ENCODE peak calls at places on chromosome 12, in ten cellular contexts. One of them, this sample, is unnamed.

GRCh38 chr12:4082809-4083447 is 190.6 kb upstream of the CCND2 start:
- DNase-seq in GM03348: no peak
- DNase-seq in NCI-H1092: no peak
- DNase-seq in effector memory CD8-positive, alpha-beta T cell: no peak
- DNase-seq in OCI-M1: no peak
- DNase-seq in activated T-cell treated with anti-CD3 and anti-CD28 coated beads, Interleukin-2, amount 50 U/mL, for 4 hours: no peak
- DNase-seq in K562: no peak
- DNase-seq in bronchial epithelial cell: no peak
- DNase-seq in foreskin melanocyte: no peak
- DNase-seq in AG04450: no peak
- DNase-seq in this sample: no peak

GRCh38 chr12:79174656-79175055 is 310.1 kb downstream of the SYT1 start:
- DNase-seq in K562: no peak
- DNase-seq in activated T-cell treated with anti-CD3 and anti-CD28 coated beads, Interleukin-2, amount 50 U/mL, for 4 hours: no peak
- DNase-seq in effector memory CD8-positive, alpha-beta T cell: no peak
- DNase-seq in OCI-M1: peak
- DNase-seq in AG04450: no peak
- DNase-seq in NCI-H1092: no peak
- DNase-seq in foreskin melanocyte: peak
- DNase-seq in bronchial epithelial cell: peak
- DNase-seq in GM03348: peak
- DNase-seq in this sample: peak

GRCh38 chr12:39581592-39581991 is 38.0 kb downstream of the ABCD2 start:
- DNase-seq in effector memory CD8-positive, alpha-beta T cell: no peak
- DNase-seq in K562: no peak
- DNase-seq in OCI-M1: no peak
- DNase-seq in GM03348: no peak
- DNase-seq in bronchial epithelial cell: peak
- DNase-seq in foreskin melanocyte: peak
- DNase-seq in NCI-H1092: no peak
- DNase-seq in AG04450: no peak
- DNase-seq in activated T-cell treated with anti-CD3 and anti-CD28 coated beads, Interleukin-2, amount 50 U/mL, for 4 hours: no peak
- DNase-seq in this sample: no peak

GRCh38 chr12:104671407-104672095 is 214.8 kb downstream of the CHST11 start:
- DNase-seq in bronchial epithelial cell: peak
- DNase-seq in NCI-H1092: no peak
- DNase-seq in K562: peak
- DNase-seq in GM03348: peak
- DNase-seq in activated T-cell treated with anti-CD3 and anti-CD28 coated beads, Interleukin-2, amount 50 U/mL, for 4 hours: peak
- DNase-seq in effector memory CD8-positive, alpha-beta T cell: peak
- DNase-seq in foreskin melanocyte: peak
- DNase-seq in OCI-M1: peak
- DNase-seq in AG04450: no peak
- DNase-seq in this sample: no peak

GRCh38 chr12:122730215-122731014 is at the start of gene HCAR1:
- DNase-seq in bronchial epithelial cell: no peak
- DNase-seq in NCI-H1092: no peak
- DNase-seq in effector memory CD8-positive, alpha-beta T cell: no peak
- DNase-seq in AG04450: no peak
- DNase-seq in GM03348: no peak
- DNase-seq in activated T-cell treated with anti-CD3 and anti-CD28 coated beads, Interleukin-2, amount 50 U/mL, for 4 hours: peak
- DNase-seq in OCI-M1: no peak
- DNase-seq in K562: no peak
- DNase-seq in foreskin melanocyte: no peak
- DNase-seq in this sample: no peak

GRCh38 chr12:125283521-125283920 is 218.3 kb downstream of the AACS start:
- DNase-seq in K562: no peak
- DNase-seq in NCI-H1092: no peak
- DNase-seq in AG04450: no peak
- DNase-seq in foreskin melanocyte: no peak
- DNase-seq in GM03348: no peak
- DNase-seq in activated T-cell treated with anti-CD3 and anti-CD28 coated beads, Interleukin-2, amount 50 U/mL, for 4 hours: no peak
- DNase-seq in effector memory CD8-positive, alpha-beta T cell: no peak
- DNase-seq in OCI-M1: no peak
- DNase-seq in bronchial epithelial cell: no peak
- DNase-seq in this sample: no peak

GRCh38 chr12:89537389-89537788 is 11.5 kb upstream of the POC1B start:
- DNase-seq in NCI-H1092: no peak
- DNase-seq in GM03348: no peak
- DNase-seq in effector memory CD8-positive, alpha-beta T cell: no peak
- DNase-seq in OCI-M1: no peak
- DNase-seq in foreskin melanocyte: no peak
- DNase-seq in AG04450: no peak
- DNase-seq in K562: no peak
- DNase-seq in activated T-cell treated with anti-CD3 and anti-CD28 coated beads, Interleukin-2, amount 50 U/mL, for 4 hours: no peak
- DNase-seq in bronchial epithelial cell: no peak
- DNase-seq in this sample: no peak

GRCh38 chr12:70660620-70661219 is 23.5 kb upstream of the PTPRB start:
- DNase-seq in bronchial epithelial cell: peak
- DNase-seq in OCI-M1: peak
- DNase-seq in AG04450: no peak
- DNase-seq in activated T-cell treated with anti-CD3 and anti-CD28 coated beads, Interleukin-2, amount 50 U/mL, for 4 hours: no peak
- DNase-seq in K562: peak
- DNase-seq in foreskin melanocyte: no peak
- DNase-seq in NCI-H1092: no peak
- DNase-seq in effector memory CD8-positive, alpha-beta T cell: no peak
- DNase-seq in GM03348: peak
- DNase-seq in this sample: no peak

GRCh38 chr12:124396544-124397398 is 101.9 kb downstream of the RFLNA start:
- DNase-seq in OCI-M1: no peak
- DNase-seq in bronchial epithelial cell: no peak
- DNase-seq in K562: peak
- DNase-seq in effector memory CD8-positive, alpha-beta T cell: no peak
- DNase-seq in activated T-cell treated with anti-CD3 and anti-CD28 coated beads, Interleukin-2, amount 50 U/mL, for 4 hours: no peak
- DNase-seq in AG04450: no peak
- DNase-seq in foreskin melanocyte: peak
- DNase-seq in GM03348: no peak
- DNase-seq in NCI-H1092: no peak
- DNase-seq in this sample: no peak

GRCh38 chr12:103855036-103855712 is 14.1 kb upstream of the NT5DC3 start:
- DNase-seq in GM03348: no peak
- DNase-seq in effector memory CD8-positive, alpha-beta T cell: no peak
- DNase-seq in foreskin melanocyte: no peak
- DNase-seq in activated T-cell treated with anti-CD3 and anti-CD28 coated beads, Interleukin-2, amount 50 U/mL, for 4 hours: no peak
- DNase-seq in NCI-H1092: peak
- DNase-seq in K562: no peak
- DNase-seq in AG04450: peak
- DNase-seq in bronchial epithelial cell: no peak
- DNase-seq in OCI-M1: no peak
- DNase-seq in this sample: no peak

GRCh38 chr12:42666671-42667243 is 77.2 kb upstream of the PRICKLE1 start:
- DNase-seq in NCI-H1092: no peak
- DNase-seq in K562: no peak
- DNase-seq in bronchial epithelial cell: peak
- DNase-seq in effector memory CD8-positive, alpha-beta T cell: no peak
- DNase-seq in activated T-cell treated with anti-CD3 and anti-CD28 coated beads, Interleukin-2, amount 50 U/mL, for 4 hours: no peak
- DNase-seq in GM03348: no peak
- DNase-seq in foreskin melanocyte: no peak
- DNase-seq in OCI-M1: no peak
- DNase-seq in AG04450: peak
- DNase-seq in this sample: peak

GRCh38 chr12:75977952-75978671 is 53.5 kb downstream of the PHLDA1 start:
- DNase-seq in K562: peak
- DNase-seq in AG04450: peak
- DNase-seq in effector memory CD8-positive, alpha-beta T cell: peak
- DNase-seq in NCI-H1092: no peak
- DNase-seq in foreskin melanocyte: peak
- DNase-seq in GM03348: peak
- DNase-seq in bronchial epithelial cell: peak
- DNase-seq in OCI-M1: peak
- DNase-seq in activated T-cell treated with anti-CD3 and anti-CD28 coated beads, Interleukin-2, amount 50 U/mL, for 4 hours: peak
- DNase-seq in this sample: peak

GRCh38 chr12:53381739-53382630 is 2.0 kb downstream of the SP1 start:
- DNase-seq in AG04450: no peak
- DNase-seq in foreskin melanocyte: peak
- DNase-seq in K562: peak
- DNase-seq in effector memory CD8-positive, alpha-beta T cell: peak
- DNase-seq in NCI-H1092: no peak
- DNase-seq in bronchial epithelial cell: peak
- DNase-seq in OCI-M1: peak
- DNase-seq in activated T-cell treated with anti-CD3 and anti-CD28 coated beads, Interleukin-2, amount 50 U/mL, for 4 hours: peak
- DNase-seq in GM03348: peak
- DNase-seq in this sample: no peak

GRCh38 chr12:49086116-49086515 is 8.5 kb downstream of the DHH start:
- DNase-seq in activated T-cell treated with anti-CD3 and anti-CD28 coated beads, Interleukin-2, amount 50 U/mL, for 4 hours: no peak
- DNase-seq in AG04450: peak
- DNase-seq in GM03348: peak
- DNase-seq in bronchial epithelial cell: no peak
- DNase-seq in effector memory CD8-positive, alpha-beta T cell: no peak
- DNase-seq in OCI-M1: no peak
- DNase-seq in foreskin melanocyte: peak
- DNase-seq in NCI-H1092: no peak
- DNase-seq in K562: no peak
- DNase-seq in this sample: no peak

GRCh38 chr12:78898416-78898815 is 33.8 kb downstream of the SYT1 start:
- DNase-seq in GM03348: no peak
- DNase-seq in foreskin melanocyte: no peak
- DNase-seq in OCI-M1: no peak
- DNase-seq in activated T-cell treated with anti-CD3 and anti-CD28 coated beads, Interleukin-2, amount 50 U/mL, for 4 hours: no peak
- DNase-seq in effector memory CD8-positive, alpha-beta T cell: no peak
- DNase-seq in K562: no peak
- DNase-seq in NCI-H1092: peak
- DNase-seq in AG04450: no peak
- DNase-seq in bronchial epithelial cell: no peak
- DNase-seq in this sample: no peak

GRCh38 chr12:53775478-53776145 is 23.8 kb upstream of the CISTR start:
- DNase-seq in NCI-H1092: no peak
- DNase-seq in foreskin melanocyte: no peak
- DNase-seq in effector memory CD8-positive, alpha-beta T cell: no peak
- DNase-seq in K562: no peak
- DNase-seq in GM03348: peak
- DNase-seq in AG04450: no peak
- DNase-seq in bronchial epithelial cell: no peak
- DNase-seq in activated T-cell treated with anti-CD3 and anti-CD28 coated beads, Interleukin-2, amount 50 U/mL, for 4 hours: no peak
- DNase-seq in OCI-M1: no peak
- DNase-seq in this sample: no peak

GRCh38 chr12:120224304-120225199 is 23.6 kb upstream of the RPLP0 start:
- DNase-seq in effector memory CD8-positive, alpha-beta T cell: no peak
- DNase-seq in activated T-cell treated with anti-CD3 and anti-CD28 coated beads, Interleukin-2, amount 50 U/mL, for 4 hours: no peak
- DNase-seq in foreskin melanocyte: no peak
- DNase-seq in NCI-H1092: peak
- DNase-seq in GM03348: no peak
- DNase-seq in AG04450: no peak
- DNase-seq in bronchial epithelial cell: no peak
- DNase-seq in K562: no peak
- DNase-seq in OCI-M1: no peak
- DNase-seq in this sample: no peak

GRCh38 chr12:52918351-52918750 is 13.5 kb upstream of the KRT8 start:
- DNase-seq in activated T-cell treated with anti-CD3 and anti-CD28 coated beads, Interleukin-2, amount 50 U/mL, for 4 hours: no peak
- DNase-seq in K562: no peak
- DNase-seq in OCI-M1: no peak
- DNase-seq in bronchial epithelial cell: no peak
- DNase-seq in AG04450: no peak
- DNase-seq in GM03348: no peak
- DNase-seq in NCI-H1092: no peak
- DNase-seq in effector memory CD8-positive, alpha-beta T cell: no peak
- DNase-seq in foreskin melanocyte: no peak
- DNase-seq in this sample: no peak

GRCh38 chr12:70645494-70646317 is 8.5 kb upstream of the PTPRB start:
- DNase-seq in K562: peak
- DNase-seq in bronchial epithelial cell: peak
- DNase-seq in foreskin melanocyte: peak
- DNase-seq in GM03348: peak
- DNase-seq in effector memory CD8-positive, alpha-beta T cell: peak
- DNase-seq in activated T-cell treated with anti-CD3 and anti-CD28 coated beads, Interleukin-2, amount 50 U/mL, for 4 hours: no peak
- DNase-seq in OCI-M1: peak
- DNase-seq in NCI-H1092: no peak
- DNase-seq in AG04450: peak
- DNase-seq in this sample: no peak

GRCh38 chr12:58583541-58583940 is 336.8 kb downstream of the LRIG3 start:
- DNase-seq in effector memory CD8-positive, alpha-beta T cell: no peak
- DNase-seq in foreskin melanocyte: peak
- DNase-seq in bronchial epithelial cell: no peak
- DNase-seq in NCI-H1092: no peak
- DNase-seq in AG04450: no peak
- DNase-seq in GM03348: peak
- DNase-seq in activated T-cell treated with anti-CD3 and anti-CD28 coated beads, Interleukin-2, amount 50 U/mL, for 4 hours: no peak
- DNase-seq in K562: no peak
- DNase-seq in OCI-M1: no peak
- DNase-seq in this sample: no peak

GRCh38 chr12:52082026-52082667 is 2.6 kb downstream of the SMIM41 start:
- DNase-seq in OCI-M1: no peak
- DNase-seq in activated T-cell treated with anti-CD3 and anti-CD28 coated beads, Interleukin-2, amount 50 U/mL, for 4 hours: no peak
- DNase-seq in foreskin melanocyte: no peak
- DNase-seq in bronchial epithelial cell: no peak
- DNase-seq in AG04450: no peak
- DNase-seq in NCI-H1092: no peak
- DNase-seq in effector memory CD8-positive, alpha-beta T cell: no peak
- DNase-seq in GM03348: peak
- DNase-seq in K562: no peak
- DNase-seq in this sample: no peak

GRCh38 chr12:69000540-69001243 is 67.7 kb upstream of the CPM start:
- DNase-seq in GM03348: peak
- DNase-seq in effector memory CD8-positive, alpha-beta T cell: no peak
- DNase-seq in AG04450: peak
- DNase-seq in NCI-H1092: no peak
- DNase-seq in K562: no peak
- DNase-seq in OCI-M1: no peak
- DNase-seq in activated T-cell treated with anti-CD3 and anti-CD28 coated beads, Interleukin-2, amount 50 U/mL, for 4 hours: no peak
- DNase-seq in bronchial epithelial cell: peak
- DNase-seq in foreskin melanocyte: no peak
- DNase-seq in this sample: no peak

GRCh38 chr12:127230843-127231260 is 1036.1 kb upstream of the TMEM132C start:
- DNase-seq in AG04450: peak
- DNase-seq in K562: no peak
- DNase-seq in foreskin melanocyte: no peak
- DNase-seq in OCI-M1: peak
- DNase-seq in NCI-H1092: no peak
- DNase-seq in effector memory CD8-positive, alpha-beta T cell: no peak
- DNase-seq in bronchial epithelial cell: peak
- DNase-seq in activated T-cell treated with anti-CD3 and anti-CD28 coated beads, Interleukin-2, amount 50 U/mL, for 4 hours: no peak
- DNase-seq in GM03348: peak
- DNase-seq in this sample: no peak

GRCh38 chr12:93451423-93452158 is 9.8 kb upstream of the UBE2N start:
- DNase-seq in GM03348: no peak
- DNase-seq in foreskin melanocyte: no peak
- DNase-seq in effector memory CD8-positive, alpha-beta T cell: no peak
- DNase-seq in K562: no peak
- DNase-seq in NCI-H1092: no peak
- DNase-seq in AG04450: no peak
- DNase-seq in bronchial epithelial cell: peak
- DNase-seq in activated T-cell treated with anti-CD3 and anti-CD28 coated beads, Interleukin-2, amount 50 U/mL, for 4 hours: no peak
- DNase-seq in OCI-M1: no peak
- DNase-seq in this sample: no peak

GRCh38 chr12:56221233-56221756 is 427 bp downstream of the RNF41 start:
- DNase-seq in effector memory CD8-positive, alpha-beta T cell: no peak
- DNase-seq in foreskin melanocyte: peak
- DNase-seq in GM03348: peak
- DNase-seq in AG04450: peak
- DNase-seq in NCI-H1092: no peak
- DNase-seq in bronchial epithelial cell: peak
- DNase-seq in K562: no peak
- DNase-seq in activated T-cell treated with anti-CD3 and anti-CD28 coated beads, Interleukin-2, amount 50 U/mL, for 4 hours: no peak
- DNase-seq in OCI-M1: peak
- DNase-seq in this sample: peak

GRCh38 chr12:93954160-93955112 is 193.9 kb upstream of the PLXNC1 start:
- DNase-seq in GM03348: peak
- DNase-seq in effector memory CD8-positive, alpha-beta T cell: no peak
- DNase-seq in foreskin melanocyte: no peak
- DNase-seq in activated T-cell treated with anti-CD3 and anti-CD28 coated beads, Interleukin-2, amount 50 U/mL, for 4 hours: no peak
- DNase-seq in NCI-H1092: no peak
- DNase-seq in OCI-M1: no peak
- DNase-seq in bronchial epithelial cell: no peak
- DNase-seq in AG04450: no peak
- DNase-seq in K562: no peak
- DNase-seq in this sample: no peak

GRCh38 chr12:1864456-1864855 is 44.1 kb downstream of the LRTM2 start:
- DNase-seq in GM03348: no peak
- DNase-seq in K562: no peak
- DNase-seq in AG04450: no peak
- DNase-seq in foreskin melanocyte: no peak
- DNase-seq in effector memory CD8-positive, alpha-beta T cell: no peak
- DNase-seq in bronchial epithelial cell: no peak
- DNase-seq in NCI-H1092: no peak
- DNase-seq in OCI-M1: no peak
- DNase-seq in activated T-cell treated with anti-CD3 and anti-CD28 coated beads, Interleukin-2, amount 50 U/mL, for 4 hours: no peak
- DNase-seq in this sample: no peak

GRCh38 chr12:21773263-21773741 is 1.2 kb downstream of the KCNJ8 start:
- DNase-seq in GM03348: peak
- DNase-seq in bronchial epithelial cell: peak
- DNase-seq in effector memory CD8-positive, alpha-beta T cell: no peak
- DNase-seq in AG04450: no peak
- DNase-seq in foreskin melanocyte: no peak
- DNase-seq in NCI-H1092: no peak
- DNase-seq in K562: peak
- DNase-seq in OCI-M1: peak
- DNase-seq in activated T-cell treated with anti-CD3 and anti-CD28 coated beads, Interleukin-2, amount 50 U/mL, for 4 hours: no peak
- DNase-seq in this sample: peak

This sample was measured in HEK293T.